ENCODE peak calls at places on chromosomes 4 and X, in six cellular contexts. C is H1, Z is K562, I is GM12878, B is HCT116, J is HepG2. A is an unnamed sample. For H3K4me1, the result is how much of the 10 kb centered on the place peaks cover.

GRCh38 chr4:128191115-128191897 is 96.3 kb downstream of the PGRMC2 start:
- DNase-seq in C (peak), Z (peak), I (peak), B (peak), J (peak), A (peak)

GRCh38 chr4:89356086-89356485 is 48.5 kb upstream of the GPRIN3 start:
- DNase-seq in C (no peak), Z (no peak), I (no peak), B (no peak), J (no peak), A (no peak)

GRCh38 chr4:125045311-125045710 is 269.4 kb upstream of the FAT4 start:
- DNase-seq in C (no peak), Z (no peak), I (no peak), B (no peak), J (no peak), A (no peak)

GRCh38 chrX:155876704-155877103 is 4.4 kb upstream of the VAMP7 start:
- DNase-seq in C (no peak), Z (no peak), I (no peak), B (no peak), J (no peak), A (no peak)

GRCh38 chr4:55475394-55476243 is 71.1 kb downstream of the CLOCK start:
- DNase-seq in C (no peak), Z (no peak), I (peak), B (no peak), J (no peak), A (no peak)

GRCh38 chr4:110041742-110042141 is 129.1 kb downstream of the EGF start:
- DNase-seq in C (no peak), Z (no peak), I (no peak), B (no peak), J (peak), A (no peak)

GRCh38 chr4:53507671-53508286 is 83.5 kb downstream of the LNX1 start:
- DNase-seq in C (no peak), Z (peak), I (no peak), B (no peak), J (peak), A (no peak)

GRCh38 chrX:46727445-46727844 is 31.5 kb downstream of the SLC9A7 start:
- DNase-seq in C (no peak), Z (no peak), I (no peak), B (no peak), J (no peak), A (no peak)

GRCh38 chr4:40058121-40058520 is 1.5 kb downstream of the N4BP2 start:
- DNase-seq in C (no peak), Z (no peak), I (no peak), B (no peak), J (no peak), A (no peak)

GRCh38 chr4:84498203-84499026 is 677 bp downstream of the NKX6-1 start:
- DNase-seq in C (no peak), Z (no peak), I (no peak), B (peak), J (no peak), A (no peak)

GRCh38 chrX:107712231-107713204 is 63.1 kb downstream of the TSC22D3 start:
- DNase-seq in C (no peak), Z (no peak), I (no peak), B (no peak), J (no peak), A (no peak)

GRCh38 chr4:102789317-102789717 is 28.5 kb upstream of the MANBA start:
- DNase-seq in C (no peak), Z (no peak), I (no peak), B (no peak), J (no peak), A (no peak)

GRCh38 chr4:4946416-4946815 is 72.8 kb downstream of the CYTL1 start:
- DNase-seq in C (no peak), Z (no peak), I (no peak), B (no peak), J (no peak), A (no peak)

GRCh38 chr4:4947721-4948120 is 71.5 kb downstream of the CYTL1 start:
- DNase-seq in C (no peak), Z (no peak), I (no peak), B (no peak), J (no peak), A (no peak)

GRCh38 chr4:4941741-4942140 is 77.5 kb downstream of the CYTL1 start:
- DNase-seq in C (no peak), Z (no peak), I (no peak), B (no peak), J (no peak), A (no peak)

GRCh38 chr4:4942658-4943057 is 76.6 kb downstream of the CYTL1 start:
- DNase-seq in C (no peak), Z (no peak), I (no peak), B (no peak), J (no peak), A (no peak)

DNA sequence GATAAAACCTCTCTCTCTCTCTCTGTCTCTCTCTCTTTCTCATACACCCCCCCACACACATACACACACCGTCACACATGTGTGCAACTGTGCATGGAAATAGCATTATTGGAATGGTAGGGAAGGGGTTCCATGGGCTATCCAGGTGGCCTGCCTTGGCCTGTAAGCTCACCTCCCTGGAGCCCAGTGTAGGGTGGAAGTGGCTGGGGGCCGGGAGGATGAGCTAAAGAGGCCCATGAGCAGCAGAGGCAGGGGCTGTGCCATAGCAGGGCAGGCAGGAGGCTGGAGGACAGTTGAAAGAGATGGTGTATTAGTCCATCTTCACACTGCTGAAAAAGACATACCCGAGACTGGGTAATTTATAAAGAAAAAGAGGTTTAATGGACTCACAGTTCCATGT is 74.2 kb downstream of the CYTL1 start:
- DNase-seq in C (no peak), Z (no peak), I (no peak), B (no peak), J (no peak), A (no peak)
- H3K4me1 ChIP-seq in C (under half), Z (under half), I (under half), B (under half), J (under half), A (under half)

DNA sequence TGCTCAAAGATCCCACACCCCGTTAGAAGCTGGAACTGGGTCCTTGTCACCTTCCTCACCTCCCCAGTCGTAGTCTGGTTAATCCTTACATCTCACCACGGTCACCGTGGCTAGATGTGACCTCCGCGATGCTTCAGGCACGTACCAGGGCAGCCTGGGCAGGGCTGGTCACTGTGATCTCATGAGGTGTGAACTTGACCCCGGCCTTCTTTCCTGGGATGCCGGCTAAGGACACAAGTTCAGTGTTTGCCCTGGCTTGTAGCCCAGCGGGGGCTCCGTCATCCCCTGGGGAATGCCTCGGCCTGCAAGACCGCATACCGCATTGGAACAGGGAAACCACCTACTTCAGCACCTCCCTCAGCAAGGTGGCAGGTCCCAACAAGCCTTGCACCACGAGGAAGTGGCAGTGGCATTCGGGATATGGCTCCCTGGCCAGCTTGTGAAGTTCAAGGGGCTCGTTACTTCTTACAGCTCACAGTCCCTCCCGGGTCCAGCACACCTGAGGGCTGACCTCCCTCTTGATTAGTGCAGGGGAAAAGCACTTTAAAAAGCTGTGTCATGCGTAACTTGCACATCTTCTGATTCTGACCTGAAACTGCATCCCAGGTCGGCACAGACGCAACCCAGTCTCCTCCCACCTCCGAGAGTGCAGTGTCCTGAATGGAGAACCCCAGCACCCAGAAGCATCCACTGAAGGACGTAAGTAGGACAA is 25.9 kb downstream of the NOP14 start:
- DNase-seq in C (no peak), Z (no peak), I (peak), B (peak), J (peak), A (no peak)
- H3K9ac ChIP-seq in C (no peak), Z (peak), I (peak), B (peak), J (peak), A (no peak)

GRCh38 chrX:63967541-63967940 is 182.5 kb upstream of the ARHGEF9 start:
- DNase-seq in C (no peak), Z (no peak), I (no peak), B (no peak), J (no peak), A (no peak)
- TF ChIP-seq ZNF274 in C (no peak), Z (no peak), I (no peak), B (no peak), J (no peak), A (no peak)

DNA sequence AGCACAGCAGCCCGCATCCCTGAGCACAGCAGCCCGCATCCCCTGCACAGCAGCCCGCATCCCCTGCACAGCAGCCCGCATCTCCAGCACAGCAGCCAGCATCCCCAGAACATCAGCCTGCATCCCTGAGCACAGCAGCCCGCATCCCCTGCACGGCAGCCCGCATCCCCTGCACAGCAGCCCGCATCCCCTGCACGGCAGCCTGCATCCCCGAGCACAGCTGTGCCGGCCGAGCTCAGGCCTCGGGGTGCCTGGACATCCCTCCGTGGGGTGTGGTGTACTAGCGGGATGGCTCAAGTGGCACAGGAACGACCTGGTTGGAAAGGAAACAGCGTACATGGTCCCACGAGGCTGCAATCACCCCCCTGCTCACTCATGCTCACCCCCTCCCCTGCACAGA is 26.8 kb downstream of the ABLIM2 start:
- DNase-seq in C (no peak), Z (no peak), I (no peak), B (no peak), J (no peak), A (no peak)
- H3K4me1 ChIP-seq in C (under half), Z (under half), I (under half), B (under half), J (under half), A (under half)

DNA sequence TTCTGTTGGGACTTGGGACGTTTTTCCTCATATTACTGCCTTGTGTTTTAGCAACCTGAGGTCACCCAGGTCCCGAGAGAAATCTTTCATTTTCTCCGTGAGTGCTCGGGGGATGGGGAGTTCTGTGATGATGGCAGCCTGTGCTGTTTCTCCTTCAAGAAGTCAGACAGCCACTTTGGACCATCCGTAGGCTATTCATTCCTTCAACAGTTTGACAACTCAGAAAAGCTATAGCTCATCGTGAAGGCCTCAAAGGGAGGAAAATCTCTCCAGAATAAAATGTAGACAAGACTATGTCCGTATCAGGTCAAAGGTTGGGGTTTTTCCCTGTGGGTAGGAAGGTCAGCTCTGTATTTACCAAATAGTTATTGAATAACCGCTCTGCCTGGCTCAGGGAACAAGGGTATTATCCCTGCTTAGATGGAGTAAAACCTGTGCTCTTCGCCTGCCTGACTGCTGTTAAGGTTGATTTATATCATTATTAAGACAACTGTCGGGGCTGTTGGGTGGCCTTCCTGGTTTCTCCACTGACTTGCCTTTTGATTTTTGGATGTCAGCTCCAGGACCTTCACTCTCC is 36.6 kb downstream of the FAM114A1 start:
- DNase-seq in C (no peak), Z (no peak), I (no peak), B (no peak), J (peak), A (no peak)
- H3K9ac ChIP-seq in C (no peak), Z (no peak), I (no peak), B (no peak), J (peak), A (no peak)

DNA sequence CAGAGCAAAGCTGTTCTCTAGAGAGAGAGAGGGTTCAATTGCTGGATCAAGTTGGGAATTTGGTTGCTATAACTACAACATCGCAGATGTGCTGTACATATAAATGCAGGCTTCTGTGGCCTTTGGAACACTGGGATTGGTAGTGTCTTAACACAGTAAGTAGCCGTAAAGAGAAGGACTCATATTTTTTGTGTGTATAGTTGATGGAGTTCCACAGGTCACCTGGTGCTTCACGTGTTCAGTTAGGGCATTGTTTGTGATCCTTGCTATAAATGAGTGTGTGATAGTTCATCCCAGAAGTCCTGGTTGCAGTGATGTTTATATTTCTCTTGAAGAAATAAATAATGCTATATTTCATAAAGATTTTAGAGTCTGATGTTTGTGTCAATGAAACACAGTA is 119.3 kb downstream of the RAPGEF2 start:
- DNase-seq in C (no peak), Z (no peak), I (no peak), B (no peak), J (no peak), A (no peak)
- TF ChIP-seq ZNF274 in C (no peak), Z (no peak), I (no peak), B (no peak), J (no peak), A (no peak)

GRCh38 chr4:153530996-153531375 is 64.8 kb downstream of the TMEM131L start:
- DNase-seq in C (no peak), Z (no peak), I (no peak), B (no peak), J (no peak), A (no peak)
- H3K4me1 ChIP-seq in C (under half), Z (under half), I (half or more), B (under half), J (under half), A (under half)

A was measured in NT2/D1.